ENCODE peak calls at places on chromosomes 1 and 21, in four cellular contexts. One of them, this sample, is unnamed. For H3F3A, the result is how much of the 10 kb centered on the place peaks cover.

GRCh38 chr1:224170748-224171478 is 12.1 kb upstream of the DEGS1 start:
- DNase-seq in SK-N-SH: peak
- DNase-seq in PC-3: peak
- DNase-seq in MM.1S: peak
- DNase-seq in this sample: peak

GRCh38 chr1:68623700-68624099 is 126.8 kb upstream of the DEPDC1 start:
- DNase-seq in SK-N-SH: no peak
- DNase-seq in PC-3: no peak
- DNase-seq in MM.1S: no peak
- DNase-seq in this sample: no peak

GRCh38 chr1:31790140-31790539 is 25.7 kb downstream of the SPOCD1 start:
- DNase-seq in SK-N-SH: no peak
- DNase-seq in PC-3: no peak
- DNase-seq in MM.1S: no peak
- DNase-seq in this sample: no peak

GRCh38 chr1:115220340-115221030 is 117.6 kb downstream of the NGF start:
- DNase-seq in SK-N-SH: no peak
- DNase-seq in PC-3: no peak
- DNase-seq in MM.1S: no peak
- DNase-seq in this sample: no peak

GRCh38 chr1:3678361-3679097 is 26.2 kb downstream of the TP73 start:
- DNase-seq in SK-N-SH: no peak
- DNase-seq in PC-3: no peak
- DNase-seq in MM.1S: no peak
- DNase-seq in this sample: no peak

GRCh38 chr1:41373373-41373772 is 12.1 kb downstream of the FOXO6 start:
- DNase-seq in SK-N-SH: no peak
- DNase-seq in PC-3: no peak
- DNase-seq in MM.1S: no peak
- DNase-seq in this sample: no peak

GRCh38 chr1:186191511-186191910 is 183.5 kb downstream of the TPR start:
- DNase-seq in SK-N-SH: no peak
- DNase-seq in PC-3: no peak
- DNase-seq in MM.1S: no peak
- DNase-seq in this sample: no peak

GRCh38 chr21:28447453-28447852 is 545.2 kb downstream of the LTN1 start:
- DNase-seq in SK-N-SH: no peak
- DNase-seq in PC-3: no peak
- DNase-seq in MM.1S: no peak
- DNase-seq in this sample: peak

GRCh38 chr1:70779571-70779970 is 268.0 kb downstream of the PTGER3 start:
- DNase-seq in SK-N-SH: no peak
- DNase-seq in PC-3: peak
- DNase-seq in MM.1S: no peak
- DNase-seq in this sample: peak

GRCh38 chr1:189654906-189655305 is 822.8 kb downstream of the BRINP3 start:
- DNase-seq in SK-N-SH: no peak
- DNase-seq in PC-3: peak
- DNase-seq in MM.1S: no peak
- DNase-seq in this sample: no peak

DNA sequence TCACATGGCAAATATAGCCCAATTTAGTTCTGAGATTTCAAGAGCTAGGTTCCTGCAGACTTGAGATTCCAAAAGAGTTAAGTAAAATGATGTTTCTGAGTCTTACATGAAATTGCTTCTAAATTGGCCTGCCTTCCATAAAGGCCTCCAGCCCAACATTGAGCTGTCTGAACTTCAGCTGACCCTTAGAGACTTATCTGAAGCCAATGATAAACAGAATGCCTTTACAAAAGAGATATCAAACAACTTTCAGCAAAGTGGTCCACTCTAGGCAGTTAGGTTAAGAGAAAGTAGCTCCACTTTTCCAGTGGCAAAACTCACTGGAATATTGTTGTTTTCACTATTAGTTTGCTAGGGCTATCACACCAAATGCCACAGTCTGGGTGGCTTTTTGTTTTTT is 6.3 kb upstream of the RC3H1 start:
- DNase-seq in SK-N-SH: no peak
- DNase-seq in PC-3: no peak
- DNase-seq in MM.1S: no peak
- DNase-seq in this sample: no peak
- H3F3A ChIP-seq in SK-N-SH: under half
- H3F3A ChIP-seq in PC-3: under half
- H3F3A ChIP-seq in MM.1S: under half
- H3F3A ChIP-seq in this sample: under half

GRCh38 chr1:168410464-168410863 is 129.8 kb downstream of the TBX19 start:
- DNase-seq in SK-N-SH: no peak
- DNase-seq in PC-3: no peak
- DNase-seq in MM.1S: no peak
- DNase-seq in this sample: no peak

GRCh38 chr1:168407832-168408530 is 127.3 kb downstream of the TBX19 start:
- DNase-seq in SK-N-SH: no peak
- DNase-seq in PC-3: no peak
- DNase-seq in MM.1S: peak
- DNase-seq in this sample: no peak

GRCh38 chr1:168405931-168406330 is 125.3 kb downstream of the TBX19 start:
- DNase-seq in SK-N-SH: no peak
- DNase-seq in PC-3: no peak
- DNase-seq in MM.1S: no peak
- DNase-seq in this sample: no peak

GRCh38 chr1:168408531-168409242 is 128.0 kb downstream of the TBX19 start:
- DNase-seq in SK-N-SH: no peak
- DNase-seq in PC-3: peak
- DNase-seq in MM.1S: peak
- DNase-seq in this sample: peak
- H3K27ac ChIP-seq in SK-N-SH: no peak
- H3K27ac ChIP-seq in PC-3: peak
- H3K27ac ChIP-seq in MM.1S: no peak
- H3K27ac ChIP-seq in this sample: no peak

DNA sequence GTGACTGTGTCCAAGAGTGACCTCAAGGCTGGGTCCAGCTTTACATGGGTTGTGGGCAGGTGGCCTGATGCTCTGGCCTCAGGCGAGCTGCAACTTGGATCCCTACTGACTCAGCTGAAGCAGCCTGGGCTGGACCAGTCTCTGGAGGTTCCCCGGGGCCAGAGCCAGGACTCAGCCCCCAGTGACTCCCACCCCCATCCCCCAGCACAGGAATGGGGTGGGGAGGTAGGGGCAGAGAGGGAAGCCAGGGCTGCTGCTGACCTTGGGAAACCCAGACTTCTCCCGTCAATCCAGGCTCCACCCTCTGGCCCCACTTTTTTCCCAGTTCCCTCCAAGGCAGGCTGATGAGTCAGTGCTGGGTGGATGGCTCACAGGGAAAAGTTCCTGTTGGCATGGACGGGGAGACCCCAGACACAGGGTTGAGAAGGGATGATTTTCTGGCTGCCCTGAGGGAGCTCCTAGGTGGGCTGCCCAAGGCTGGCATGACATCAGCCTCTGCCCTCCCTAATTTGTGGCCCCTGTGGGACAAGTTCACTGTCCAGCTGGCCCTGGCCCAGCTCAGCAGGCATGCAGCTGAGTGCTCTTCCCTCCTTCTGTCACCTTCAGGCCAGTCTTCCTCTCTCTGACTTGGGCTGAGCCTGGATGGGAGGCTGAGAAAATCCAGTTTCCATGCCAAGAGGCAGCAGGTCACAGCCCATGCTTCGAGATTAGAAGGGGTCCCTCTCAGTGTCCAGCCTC is 2.2 kb downstream of the ZC3H12A start:
- DNase-seq in SK-N-SH: no peak
- DNase-seq in PC-3: peak
- DNase-seq in MM.1S: no peak
- DNase-seq in this sample: peak
- H3F3A ChIP-seq in SK-N-SH: under half
- H3F3A ChIP-seq in PC-3: under half
- H3F3A ChIP-seq in MM.1S: under half
- H3F3A ChIP-seq in this sample: half or more

DNA sequence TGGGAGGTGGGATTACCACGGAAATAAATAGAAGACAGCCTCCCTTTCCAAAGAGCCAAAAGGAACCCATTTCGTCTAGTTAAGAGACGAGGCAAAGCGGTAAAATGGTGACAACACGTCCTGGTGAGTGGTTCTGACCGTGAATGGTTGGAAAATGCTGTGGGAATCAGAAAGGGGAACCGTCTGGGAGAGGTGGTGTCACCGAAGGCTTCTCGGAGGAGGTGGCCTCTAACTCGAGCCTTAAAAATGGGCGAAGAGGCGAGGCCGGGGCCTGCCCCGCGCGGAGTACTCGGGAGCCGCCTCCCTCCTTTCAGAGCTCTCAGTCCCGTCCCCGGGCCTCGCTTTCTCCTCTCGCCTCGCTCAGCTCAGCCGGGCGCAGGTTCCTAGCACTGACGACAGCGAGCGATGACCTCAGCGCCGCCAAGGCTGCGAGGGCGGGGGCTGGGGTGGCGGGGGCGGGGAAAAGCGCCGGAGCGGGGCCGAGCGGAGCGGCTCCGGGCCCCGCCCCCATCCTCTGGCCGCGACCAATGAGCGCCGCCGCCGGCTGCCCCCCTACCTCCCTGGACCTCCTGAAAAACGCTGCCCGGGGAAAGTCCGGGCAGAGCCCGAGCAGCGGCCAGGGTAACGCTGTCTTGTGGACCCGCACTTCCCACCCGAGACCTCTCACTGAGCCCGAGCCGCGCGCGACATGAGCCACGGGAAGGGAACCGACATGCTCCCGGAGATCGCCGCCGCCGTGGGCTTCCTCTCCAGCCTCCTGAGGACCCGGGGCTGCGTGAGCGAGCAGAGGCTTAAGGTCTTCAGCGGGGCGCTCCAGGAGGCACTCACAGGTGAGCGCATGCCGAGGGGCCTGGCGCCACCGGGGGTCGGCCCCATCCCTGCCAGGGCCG is at the start of gene BTG2:
- DNase-seq in SK-N-SH: peak
- DNase-seq in PC-3: peak
- DNase-seq in MM.1S: peak
- DNase-seq in this sample: peak
- H3K27ac ChIP-seq in SK-N-SH: peak
- H3K27ac ChIP-seq in PC-3: no peak
- H3K27ac ChIP-seq in MM.1S: peak
- H3K27ac ChIP-seq in this sample: peak

GRCh38 chr1:58816072-58816746 is 32.4 kb upstream of the JUN start:
- DNase-seq in SK-N-SH: peak
- DNase-seq in PC-3: peak
- DNase-seq in MM.1S: peak
- DNase-seq in this sample: peak
- H3F3A ChIP-seq in SK-N-SH: under half
- H3F3A ChIP-seq in PC-3: under half
- H3F3A ChIP-seq in MM.1S: under half
- H3F3A ChIP-seq in this sample: under half

DNA sequence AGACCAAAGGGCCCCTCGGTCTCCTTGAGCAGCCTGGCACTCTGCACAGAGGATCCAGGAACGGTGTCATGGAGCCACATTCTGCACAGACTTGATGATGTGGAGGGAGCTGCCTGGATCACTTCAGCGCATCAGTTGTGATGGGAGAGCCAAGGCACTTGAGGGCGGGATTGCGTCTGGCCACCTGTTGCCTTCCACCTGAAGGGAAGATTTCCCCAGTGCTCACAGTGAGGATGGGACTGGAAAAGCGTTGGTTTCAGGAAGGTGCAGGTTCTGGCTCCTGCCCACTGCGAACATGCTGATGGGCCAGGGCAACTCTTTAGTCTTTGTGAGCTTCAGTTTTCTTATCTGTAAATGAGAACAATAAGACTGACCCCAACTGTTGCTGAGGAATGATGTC is 2.6 kb downstream of the RER1 start:
- DNase-seq in SK-N-SH: no peak
- DNase-seq in PC-3: no peak
- DNase-seq in MM.1S: no peak
- DNase-seq in this sample: no peak
- H3K27ac ChIP-seq in SK-N-SH: no peak
- H3K27ac ChIP-seq in PC-3: no peak
- H3K27ac ChIP-seq in MM.1S: no peak
- H3K27ac ChIP-seq in this sample: no peak

DNA sequence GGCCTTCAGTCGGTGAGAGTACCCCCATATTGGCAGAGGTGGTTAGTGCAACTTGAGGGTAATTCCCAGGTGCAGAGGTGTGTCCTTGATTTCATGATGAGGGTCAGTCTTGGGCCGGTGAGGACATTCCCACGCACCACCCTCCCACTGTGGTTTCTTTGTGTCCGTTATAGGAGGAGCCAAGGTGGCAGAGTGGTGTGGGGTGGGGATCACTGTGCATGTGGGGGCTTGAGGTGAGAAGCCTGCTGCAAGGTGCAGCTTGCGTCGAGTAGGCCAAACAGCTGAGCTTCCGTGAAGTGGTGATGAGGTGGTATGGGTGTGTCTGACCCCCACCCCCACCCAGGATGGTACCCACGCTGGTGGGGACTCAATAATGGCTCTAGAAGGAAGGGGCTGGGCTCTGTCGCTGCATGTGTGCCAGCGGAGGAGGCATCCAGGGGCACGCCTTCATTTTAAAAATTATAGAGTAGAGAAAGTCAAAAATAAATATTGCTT is 6.2 kb downstream of the PTPRF start:
- DNase-seq in SK-N-SH: no peak
- DNase-seq in PC-3: no peak
- DNase-seq in MM.1S: no peak
- DNase-seq in this sample: no peak
- H3F3A ChIP-seq in SK-N-SH: under half
- H3F3A ChIP-seq in PC-3: under half
- H3F3A ChIP-seq in MM.1S: under half
- H3F3A ChIP-seq in this sample: under half